ENCODE peak calls at places on chromosomes 6 and 20, in ten cellular contexts. D, M, Q, F, Y, E, K, T, R and H are unnamed samples.

GRCh38 chr6:80541186-80541585 is 434.7 kb downstream of the BCKDHB start:
- DNase-seq in K (no peak), F (no peak), R (no peak), E (no peak), Q (no peak), T (no peak), M (no peak), D (peak; percentile 85), Y (no peak), H (no peak)

GRCh38 chr6:25027221-25027916 is 91.6 kb upstream of the RIPOR2 start:
- DNase-seq in K (peak; percentile 50), Q (no peak), R (peak; percentile 61), T (no peak), M (peak; percentile 64), E (no peak), Y (no peak), F (no peak), D (no peak), H (no peak)

GRCh38 chr20:4247898-4248858 is 232.8 kb upstream of the RNF24 start:
- DNase-seq in Q (no peak), R (no peak), E (no peak), Y (no peak), D (no peak), M (no peak), F (no peak), K (no peak), T (no peak), H (no peak)

GRCh38 chr20:3172933-3173581 is at the start of gene LZTS3:
- DNase-seq in D (peak; percentile 39), Q (peak; percentile 74), M (peak; percentile 84), R (peak; percentile 72), Y (peak; percentile 84), E (peak; percentile 72), T (peak; percentile 67), F (peak; percentile 81), K (peak; percentile 65), H (peak; percentile 57)

GRCh38 chr20:19885981-19886665 is 128.1 kb downstream of the RIN2 start:
- DNase-seq in R (peak; percentile 59), F (no peak), T (peak; percentile 79), D (peak; percentile 61), Y (peak; percentile 67), K (peak; percentile 35), E (no peak), M (no peak), Q (peak; percentile 43), H (peak; percentile 31)

GRCh38 chr20:13231031-13231752 is 10.1 kb downstream of the ISM1 start:
- DNase-seq in E (no peak), F (no peak), Y (no peak), T (no peak), M (peak; percentile 25), R (no peak), K (no peak), Q (no peak), D (peak; percentile 28), H (no peak)

GRCh38 chr6:167840526-167841179 is 13.9 kb downstream of the AFDN start:
- DNase-seq in Q (no peak), M (no peak), Y (no peak), F (no peak), R (no peak), E (no peak), T (no peak), D (no peak), K (no peak), H (no peak)

GRCh38 chr6:36735110-36735971 is 37.7 kb downstream of the RAB44 start:
- DNase-seq in R (peak; percentile 77), T (no peak), K (peak; percentile 76), E (no peak), M (no peak), Y (peak; percentile 77), F (peak; percentile 87), Q (peak; percentile 88), D (peak; percentile 76), H (peak; percentile 55)

GRCh38 chr6:35596448-35597442 is 84.0 kb upstream of the TULP1 start:
- DNase-seq in D (peak; percentile 85), M (no peak), E (no peak), T (no peak), Q (no peak), Y (no peak), F (no peak), K (no peak), R (no peak), H (peak; percentile 12)

GRCh38 chr20:35104685-35105295 is 12.2 kb upstream of the TRPC4AP start:
- DNase-seq in K (no peak), E (no peak), T (no peak), M (no peak), D (peak; percentile 10), Y (no peak), F (no peak), R (no peak), Q (no peak), H (no peak)

GRCh38 chr6:159257846-159258245 is 88.6 kb downstream of the FNDC1 start:
- DNase-seq in F (no peak), T (no peak), E (no peak), M (no peak), Q (no peak), R (no peak), K (no peak), Y (no peak), D (no peak), H (no peak)

GRCh38 chr20:34990661-34991214 is 35.1 kb downstream of the MYH7B start:
- DNase-seq in Q (no peak), K (no peak), Y (no peak), D (no peak), R (no peak), T (no peak), M (no peak), E (no peak), F (no peak), H (no peak)

GRCh38 chr6:9647599-9647998 is 767.3 kb downstream of the TFAP2A start:
- DNase-seq in Q (no peak), R (no peak), Y (no peak), F (no peak), E (no peak), D (peak; percentile 62), K (no peak), T (no peak), M (no peak), H (no peak)

GRCh38 chr6:1208876-1209275 is 103.0 kb upstream of the FOXQ1 start:
- DNase-seq in Q (no peak), M (no peak), F (no peak), D (peak; percentile 4), E (no peak), Y (no peak), R (no peak), T (no peak), K (no peak), H (no peak)

GRCh38 chr6:134984821-134985220 is 34.9 kb upstream of the ALDH8A1 start:
- DNase-seq in F (no peak), M (no peak), D (peak; percentile 67), K (no peak), T (no peak), Y (no peak), Q (no peak), R (no peak), E (no peak), H (no peak)

GRCh38 chr20:45021626-45022025 is 55.3 kb downstream of the STK4 start:
- DNase-seq in K (no peak), R (no peak), T (no peak), D (no peak), Q (no peak), F (no peak), E (no peak), Y (no peak), M (no peak), H (no peak)
- H3K27ac ChIP-seq in K (no peak overlapping the region), R (no peak overlapping the region), T (no peak overlapping the region), D (no peak overlapping the region), Q (no peak overlapping the region), F (no peak overlapping the region), E (no peak overlapping the region), Y (no peak overlapping the region), M (no peak overlapping the region), H (no peak overlapping the region)

DNA sequence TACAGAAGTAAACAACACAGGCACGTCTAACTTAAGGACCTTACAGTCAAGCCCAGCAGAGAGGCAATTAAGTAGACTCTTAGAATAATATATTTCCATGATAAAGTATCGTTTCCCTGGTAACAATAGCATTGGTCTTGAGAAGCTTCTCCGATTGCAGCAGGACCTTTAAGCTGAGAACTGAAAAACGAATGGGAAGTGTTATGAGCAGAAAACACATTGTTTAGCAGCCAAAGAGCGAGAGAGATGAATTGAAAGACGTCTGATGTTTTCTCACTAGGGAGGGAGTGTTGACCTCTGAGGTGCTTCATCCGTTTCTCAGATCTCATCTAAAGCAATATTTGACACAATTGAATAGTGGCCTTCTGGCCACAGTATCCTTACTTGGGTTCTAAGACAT is 855 bp downstream of the BYSL start:
- DNase-seq in Y (no peak), T (no peak), M (no peak), F (no peak), E (no peak), K (no peak), R (no peak), Q (no peak), D (no peak), H (no peak)
- H3K27ac ChIP-seq in Y (no peak overlapping the region), T (no peak overlapping the region), M (no peak overlapping the region), F (no peak overlapping the region), E (peak overlapping the region; percentile 74), K (no peak overlapping the region), R (no peak overlapping the region), Q (no peak overlapping the region), D (no peak overlapping the region), H (peak overlapping the region; percentile 97)

DNA sequence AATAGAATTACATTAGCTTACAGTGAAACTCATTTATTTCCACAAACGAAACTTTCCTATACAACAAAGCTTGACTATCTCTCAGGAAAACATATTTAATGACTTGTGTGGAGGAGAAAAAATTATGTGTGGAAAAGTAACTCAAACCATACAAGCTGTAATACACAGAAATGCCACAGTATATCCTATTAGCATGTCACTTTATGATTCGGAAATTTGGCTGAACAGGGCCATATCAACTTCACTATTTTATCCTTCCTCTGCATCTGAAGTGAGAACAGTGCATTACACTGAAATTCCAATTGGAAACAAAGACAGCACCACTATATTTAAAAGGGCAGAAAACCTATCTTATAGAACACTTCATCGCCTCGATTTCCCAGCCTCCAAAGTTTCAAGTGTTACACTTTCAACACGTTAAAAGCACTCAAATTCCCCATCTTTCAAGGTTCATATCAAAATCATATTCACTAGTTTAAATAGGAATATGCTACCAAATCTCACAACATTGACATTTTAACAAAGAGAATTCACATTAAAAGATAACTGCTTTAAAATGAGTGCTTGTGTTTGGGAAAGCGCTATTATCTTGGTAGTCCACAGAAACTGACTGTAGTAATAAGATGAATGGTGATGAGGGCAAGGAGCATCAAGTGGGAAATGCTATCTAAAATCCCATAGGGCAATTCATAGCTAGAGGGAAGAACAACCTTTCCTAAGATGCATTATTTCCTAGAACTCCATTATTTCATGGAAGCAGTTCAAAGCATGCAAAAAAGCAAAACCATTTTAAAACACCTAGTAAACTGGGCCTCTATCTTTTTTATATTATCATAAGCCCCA is 1.8 kb downstream of the REV3L start:
- DNase-seq in K (no peak), Q (no peak), D (peak; percentile 30), E (peak; percentile 27), T (no peak), Y (no peak), M (no peak), R (no peak), F (no peak), H (no peak)
- H3K27ac ChIP-seq in K (no peak overlapping the region), Q (peak overlapping the region; percentile 99), D (peak overlapping the region; percentile 8), E (peak overlapping the region; percentile 91), T (peak overlapping the region; percentile 99), Y (no peak overlapping the region), M (no peak overlapping the region), R (peak overlapping the region; percentile 99), F (peak overlapping the region; percentile 100), H (peak overlapping the region; percentile 95)

DNA sequence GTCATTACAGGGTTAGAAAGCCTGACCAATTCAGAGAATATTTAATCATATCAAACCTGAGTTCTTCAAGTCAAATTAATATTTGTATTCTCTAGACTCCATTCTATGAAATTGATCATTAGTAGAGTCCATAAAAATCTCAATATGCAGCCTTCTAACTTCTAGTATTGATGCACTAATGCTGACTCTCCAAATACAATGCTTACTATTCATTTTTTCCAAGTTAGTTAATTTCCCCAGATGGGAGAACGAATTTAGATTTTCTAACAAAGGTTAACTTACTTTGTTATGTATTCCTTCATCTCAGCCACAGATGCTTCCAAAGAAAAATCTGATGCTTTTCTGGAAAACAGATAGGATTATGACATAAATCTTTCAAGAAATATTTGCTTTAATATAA is 12.4 kb upstream of the NDRG3 start:
- DNase-seq in D (no peak), T (no peak), E (no peak), K (no peak), R (no peak), M (no peak), Y (no peak), F (no peak), Q (no peak), H (no peak)
- H3K27ac ChIP-seq in D (no peak overlapping the region), T (no peak overlapping the region), E (peak overlapping the region; percentile 85), K (no peak overlapping the region), R (peak overlapping the region; percentile 10), M (no peak overlapping the region), Y (no peak overlapping the region), F (no peak overlapping the region), Q (peak overlapping the region; percentile 59), H (peak overlapping the region; percentile 29)